ENCODE peak calls at places on chromosomes 6 and 20, in nine cellular contexts. M is NCI-H1105; S is stimulated activated CD4-positive, alpha-beta T cell treated with anti-CD3 and anti-CD28 coated beads, Interleukin-2, amount 100 ng/mL, for 48 hours; L is A172; X is NCI-H2081; D is AG10803; Y is neural crest cell; P is anterior cingulate cortex; Z is naive thymus-derived CD4-positive, alpha-beta T cell. W is an unnamed sample.

GRCh38 chr6:106080106-106081095 is 5.7 kb upstream of the PRDM1 start:
- DNase-seq in M (peak), X (no peak), S (no peak), Y (no peak), P (no peak), D (no peak), L (no peak), Z (no peak), W (no peak)

GRCh38 chr6:44078795-44079671 is 48.2 kb downstream of the MRPL14 start:
- DNase-seq in Y (peak), D (peak), X (no peak), L (peak), M (no peak), S (peak), Z (peak), P (no peak), W (peak)

GRCh38 chr6:125149256-125150144 is 4.1 kb upstream of the TPD52L1 start:
- DNase-seq in L (peak), Y (no peak), D (no peak), M (no peak), S (no peak), X (no peak), Z (no peak), P (no peak), W (no peak)

GRCh38 chr6:33915134-33915533 is 111.3 kb upstream of the MLN start:
- DNase-seq in Y (no peak), D (no peak), P (no peak), M (no peak), S (no peak), L (no peak), X (no peak), Z (no peak), W (no peak)

GRCh38 chr6:33417127-33417902 is 592 bp downstream of the CUTA start:
- DNase-seq in P (no peak), Y (no peak), L (peak), Z (no peak), D (peak), S (no peak), X (no peak), M (no peak), W (no peak)

GRCh38 chr20:31718952-31719643 is 3.6 kb downstream of the BCL2L1 start:
- DNase-seq in D (no peak), M (no peak), P (no peak), L (no peak), S (no peak), Y (no peak), X (no peak), Z (no peak), W (no peak)

GRCh38 chr20:1533059-1533458 is 24.4 kb downstream of the SIRPD start:
- DNase-seq in P (no peak), D (no peak), Y (no peak), S (no peak), Z (peak), M (no peak), L (peak), X (no peak), W (no peak)

GRCh38 chr6:4687989-4688947 is 87.9 kb upstream of the CDYL start:
- DNase-seq in D (peak), Z (no peak), P (no peak), Y (no peak), L (peak), X (no peak), S (no peak), M (no peak), W (no peak)

GRCh38 chr6:73984851-73985250 is 288.8 kb downstream of the CD109 start:
- DNase-seq in M (no peak), L (no peak), Z (no peak), S (no peak), D (peak), Y (no peak), X (no peak), P (no peak), W (no peak)

GRCh38 chr6:167797079-167797870 is 29.4 kb upstream of the AFDN start:
- DNase-seq in S (no peak), M (no peak), Z (no peak), P (no peak), X (no peak), D (no peak), L (no peak), Y (no peak), W (no peak)

GRCh38 chr20:50226093-50226974 is 35.7 kb downstream of the CEBPB start:
- DNase-seq in S (no peak), L (peak), Z (no peak), X (no peak), M (no peak), D (peak), P (no peak), Y (no peak), W (no peak)

GRCh38 chr20:63831696-63832686 is 927 bp upstream of the ZBTB46 start:
- DNase-seq in S (no peak), Z (no peak), D (no peak), Y (no peak), X (no peak), P (no peak), M (no peak), L (no peak), W (no peak)

GRCh38 chr20:37543828-37544227 is 16.2 kb upstream of the BLCAP start:
- DNase-seq in M (no peak), Z (no peak), L (no peak), Y (no peak), S (no peak), D (peak), P (no peak), X (no peak), W (no peak)

GRCh38 chr20:49853640-49854039 is 41.0 kb downstream of the SLC9A8 start:
- DNase-seq in D (peak), S (no peak), X (no peak), M (no peak), L (peak), Y (peak), P (no peak), Z (no peak), W (no peak)

GRCh38 chr6:14638932-14639875 is 521.6 kb downstream of the CD83 start:
- DNase-seq in Z (no peak), L (peak), Y (no peak), S (no peak), M (peak), X (peak), P (no peak), D (peak), W (no peak)

GRCh38 chr6:118307581-118307980 is 240.5 kb upstream of the PLN start:
- DNase-seq in L (no peak), P (no peak), X (no peak), Y (no peak), D (no peak), M (peak), S (no peak), Z (no peak), W (no peak)

GRCh38 chr20:31594558-31595379 is 10.3 kb upstream of the ID1 start:
- DNase-seq in Z (no peak), L (peak), P (no peak), Y (no peak), D (no peak), S (no peak), X (no peak), M (no peak), W (no peak)

GRCh38 chr20:24990810-24991252 is 1.7 kb downstream of the APMAP start:
- DNase-seq in D (no peak), P (no peak), Z (no peak), S (no peak), X (no peak), Y (no peak), M (no peak), L (no peak), W (no peak)

GRCh38 chr6:166420351-166420750 is 37.6 kb upstream of the MPC1 start:
- DNase-seq in D (peak), X (no peak), P (no peak), Z (no peak), S (no peak), M (no peak), Y (no peak), L (peak), W (no peak)

GRCh38 chr6:157505912-157506491 is 125.0 kb downstream of the ZDHHC14 start:
- DNase-seq in M (no peak), D (no peak), L (no peak), P (no peak), X (no peak), S (no peak), Z (no peak), Y (no peak), W (no peak)

GRCh38 chr6:167494698-167495435 is 170.0 kb downstream of the TTLL2 start:
- DNase-seq in Y (no peak), M (no peak), P (no peak), Z (no peak), L (no peak), X (no peak), D (no peak), S (no peak), W (no peak)

GRCh38 chr20:38757145-38757800 is 9.0 kb downstream of the ACTR5 start:
- DNase-seq in Y (no peak), M (no peak), Z (no peak), S (no peak), L (no peak), P (no peak), X (no peak), D (no peak), W (no peak)

GRCh38 chr6:80183019-80183418 is 76.5 kb downstream of the BCKDHB start:
- DNase-seq in Y (no peak), P (no peak), X (no peak), M (no peak), L (no peak), Z (no peak), D (no peak), S (no peak), W (no peak)

W was measured in stimulated activated effector memory CD8-positive, alpha-beta T cell treated with anti-CD3 and anti-CD28 coated beads, Interleukin-12 subunit alpha, Interleukin-12 subunit beta, amount 100 ng/mL, for 72 hours.